ENCODE peak calls at places on chromosomes 13 and 19, in eight cellular contexts. B is A549; C is A172; A is brain pericyte; Y is psoas muscle; J is cardiac septum; G is activated T-helper 9 cell treated with anti-CD3 and anti-CD28 coated beads, Interleukin-2, amount 50 U/mL, for 16 hours; M is NCI-H460. T is an unnamed sample.
A peak's percentile ranks its signal among the peaks of the same experiment; 100 is the strongest.

GRCh38 chr13:24997367-24997967 is 98.5 kb upstream of the PABPC3 start:
- DNase-seq in M (peak; percentile 29), G (no peak), A (no peak), J (no peak), B (peak; percentile 35), Y (no peak), C (peak; percentile 24), T (peak; percentile 50)

GRCh38 chr19:28522545-28522922 is 690.4 kb downstream of the UQCRFS1 start:
- DNase-seq in J (no peak), B (no peak), C (no peak), Y (no peak), G (no peak), M (no peak), A (no peak), T (no peak)

GRCh38 chr13:43057653-43058317 is 34.4 kb downstream of the DNAJC15 start:
- DNase-seq in G (no peak), J (no peak), B (no peak), Y (no peak), C (peak; percentile 62), M (no peak), A (peak; percentile 52), T (no peak)

GRCh38 chr19:7502552-7502951 is 13.4 kb upstream of the ZNF358 start:
- DNase-seq in A (no peak), J (no peak), B (no peak), Y (no peak), C (no peak), G (no peak), M (no peak), T (no peak)

GRCh38 chr19:19737559-19738332 is 4.8 kb upstream of the ZNF14 start:
- DNase-seq in G (no peak), C (no peak), Y (no peak), J (no peak), A (no peak), M (no peak), B (no peak), T (no peak)

GRCh38 chr13:24168392-24168750 is 7.9 kb downstream of the SPATA13 start:
- DNase-seq in C (no peak), Y (no peak), A (no peak), M (no peak), J (no peak), B (no peak), G (no peak), T (no peak)

GRCh38 chr13:110882972-110883371 is 31.9 kb downstream of the ANKRD10 start:
- DNase-seq in Y (no peak), C (no peak), J (no peak), B (no peak), A (no peak), G (no peak), M (no peak), T (no peak)

GRCh38 chr13:91802957-91803356 is 404.5 kb downstream of the GPC5 start:
- DNase-seq in C (no peak), A (no peak), Y (no peak), G (no peak), J (no peak), M (no peak), B (no peak), T (no peak)

GRCh38 chr13:79900356-79900755 is 419.4 kb downstream of the NDFIP2 start:
- DNase-seq in J (no peak), A (no peak), G (no peak), B (no peak), M (no peak), C (no peak), Y (no peak), T (no peak)

GRCh38 chr19:10855879-10856522 is 7.8 kb downstream of the C19orf38 start:
- DNase-seq in J (no peak), G (no peak), B (peak; percentile 68), Y (no peak), A (no peak), C (peak; percentile 37), M (peak; percentile 21), T (no peak)

GRCh38 chr19:56543776-56544175 is 5.0 kb downstream of the ZFP28 start:
- DNase-seq in G (no peak), Y (no peak), M (no peak), B (no peak), J (no peak), C (no peak), A (no peak), T (no peak)

GRCh38 chr13:28499579-28499978 is 4.7 kb upstream of the FLT1 start:
- DNase-seq in Y (no peak), A (no peak), G (no peak), M (no peak), C (peak; percentile 63), J (no peak), B (no peak), T (no peak)

GRCh38 chr19:54684537-54684936 is 21.8 kb downstream of the LILRB4 start:
- DNase-seq in Y (no peak), J (no peak), B (peak; percentile 25), G (no peak), C (peak; percentile 70), A (no peak), M (peak; percentile 36), T (peak; percentile 65)

GRCh38 chr19:14333101-14333871 is 48.0 kb upstream of the ADGRE5 start:
- DNase-seq in Y (no peak), B (peak; percentile 61), C (peak; percentile 31), J (no peak), G (no peak), M (no peak), A (no peak), T (no peak)

GRCh38 chr13:43307921-43308433 is 284.6 kb downstream of the DNAJC15 start:
- DNase-seq in A (peak; percentile 55), G (no peak), C (peak; percentile 78), J (peak; percentile 81), Y (peak; percentile 91), B (peak; percentile 37), M (peak; percentile 47), T (peak; percentile 51)

GRCh38 chr19:29188704-29189375 is 24.1 kb downstream of the UQCRFS1 start:
- DNase-seq in C (no peak), B (no peak), J (no peak), M (no peak), A (no peak), Y (peak; percentile 53), G (no peak), T (no peak)

GRCh38 chr13:79647518-79647917 is 166.6 kb downstream of the NDFIP2 start:
- DNase-seq in M (no peak), A (no peak), C (no peak), G (no peak), B (no peak), J (no peak), Y (no peak), T (no peak)

GRCh38 chr13:59447846-59448620 is 715.7 kb downstream of the DIAPH3 start:
- DNase-seq in B (no peak), A (no peak), G (no peak), C (peak; percentile 38), M (no peak), J (no peak), Y (no peak), T (no peak)

GRCh38 chr19:3692141-3693029 is 7.9 kb downstream of the PIP5K1C start:
- DNase-seq in G (peak; percentile 26), Y (no peak), C (no peak), M (no peak), J (no peak), B (no peak), A (no peak), T (no peak)

GRCh38 chr13:73082471-73082870 is 23.7 kb downstream of the KLF5 start:
- DNase-seq in Y (no peak), J (no peak), B (no peak), C (no peak), M (no peak), G (no peak), A (no peak), T (no peak)